ENCODE peak calls at places on chromosomes 5 and 9, in six cellular contexts. K, Q, V, P, U and A are unnamed samples.

GRCh38 chr5:80408475-80408875 is 611 bp downstream of the ZFYVE16 start:
- DNase-seq in K (peak), Q (peak), V (peak), P (no peak), U (no peak), A (no peak)

GRCh38 chr5:87627360-87627759 is 214.6 kb upstream of the CCNH start:
- DNase-seq in K (no peak), Q (no peak), V (no peak), P (no peak), U (no peak), A (no peak)

GRCh38 chr5:8729437-8729836 is 816.4 kb downstream of the SEMA5A start:
- DNase-seq in K (no peak), Q (no peak), V (no peak), P (no peak), U (no peak), A (no peak)

GRCh38 chr5:7856855-7857254 is 5.9 kb upstream of the CFAP90 start:
- DNase-seq in K (peak), Q (peak), V (no peak), P (peak), U (no peak), A (no peak)

GRCh38 chr9:120966005-120966369 is 39.4 kb upstream of the TRAF1 start:
- DNase-seq in K (no peak), Q (no peak), V (no peak), P (no peak), U (no peak), A (no peak)

GRCh38 chr5:122152266-122152900 is 23.0 kb downstream of the ZNF474 start:
- DNase-seq in K (no peak), Q (no peak), V (no peak), P (no peak), U (no peak), A (no peak)

GRCh38 chr9:128124873-128125574 is 2.5 kb downstream of the PTGES2 start:
- DNase-seq in K (no peak), Q (peak), V (no peak), P (peak), U (peak), A (no peak)

GRCh38 chr5:54895816-54896341 is 89.5 kb downstream of the ESM1 start:
- DNase-seq in K (no peak), Q (peak), V (no peak), P (no peak), U (no peak), A (no peak)

GRCh38 chr9:102205251-102205650 is 466.8 kb upstream of the GRIN3A start:
- DNase-seq in K (no peak), Q (no peak), V (no peak), P (no peak), U (no peak), A (no peak)

DNA sequence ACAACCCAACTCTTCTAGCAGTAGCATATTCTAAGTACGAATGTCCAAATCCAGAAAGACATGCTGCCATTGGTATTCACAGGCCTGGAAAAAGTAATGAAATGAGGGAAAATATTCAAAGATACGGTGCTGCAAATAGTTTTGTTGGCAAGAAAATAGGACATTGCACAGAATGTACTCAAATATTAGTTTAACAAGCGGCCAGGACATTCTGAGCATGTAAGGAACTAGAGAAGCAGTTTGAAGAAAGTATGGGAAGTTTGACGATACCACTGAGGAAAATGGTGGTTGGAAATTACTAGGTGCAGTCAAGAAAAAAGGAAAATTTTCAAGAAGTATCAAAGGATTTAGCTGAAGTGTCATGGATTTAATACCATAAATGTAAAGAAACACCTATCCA is 468.0 kb upstream of the GRIN3A start:
- DNase-seq in K (no peak), Q (no peak), V (no peak), P (no peak), U (no peak), A (no peak)
- TF ChIP-seq POLR2AphosphoS5 in K (no peak), Q (no peak), V (no peak), P (no peak), U (no peak), A (no peak)

GRCh38 chr5:150642991-150643710 is 2.7 kb downstream of the SYNPO start:
- DNase-seq in K (no peak), Q (no peak), V (no peak), P (no peak), U (no peak), A (no peak)

GRCh38 chr5:150645070-150645700 is 4.7 kb downstream of the SYNPO start:
- DNase-seq in K (no peak), Q (no peak), V (no peak), P (no peak), U (no peak), A (no peak)

GRCh38 chr5:150642567-150642927 is 2.1 kb downstream of the SYNPO start:
- DNase-seq in K (no peak), Q (peak), V (no peak), P (no peak), U (no peak), A (no peak)

GRCh38 chr5:150644496-150644895 is 4.0 kb downstream of the SYNPO start:
- DNase-seq in K (no peak), Q (peak), V (no peak), P (no peak), U (no peak), A (no peak)

GRCh38 chr5:150644058-150644457 is 3.6 kb downstream of the SYNPO start:
- DNase-seq in K (no peak), Q (no peak), V (no peak), P (no peak), U (no peak), A (no peak)
- TF ChIP-seq TAF1 in K (no peak), Q (no peak), V (no peak), P (no peak), U (no peak), A (no peak)

DNA sequence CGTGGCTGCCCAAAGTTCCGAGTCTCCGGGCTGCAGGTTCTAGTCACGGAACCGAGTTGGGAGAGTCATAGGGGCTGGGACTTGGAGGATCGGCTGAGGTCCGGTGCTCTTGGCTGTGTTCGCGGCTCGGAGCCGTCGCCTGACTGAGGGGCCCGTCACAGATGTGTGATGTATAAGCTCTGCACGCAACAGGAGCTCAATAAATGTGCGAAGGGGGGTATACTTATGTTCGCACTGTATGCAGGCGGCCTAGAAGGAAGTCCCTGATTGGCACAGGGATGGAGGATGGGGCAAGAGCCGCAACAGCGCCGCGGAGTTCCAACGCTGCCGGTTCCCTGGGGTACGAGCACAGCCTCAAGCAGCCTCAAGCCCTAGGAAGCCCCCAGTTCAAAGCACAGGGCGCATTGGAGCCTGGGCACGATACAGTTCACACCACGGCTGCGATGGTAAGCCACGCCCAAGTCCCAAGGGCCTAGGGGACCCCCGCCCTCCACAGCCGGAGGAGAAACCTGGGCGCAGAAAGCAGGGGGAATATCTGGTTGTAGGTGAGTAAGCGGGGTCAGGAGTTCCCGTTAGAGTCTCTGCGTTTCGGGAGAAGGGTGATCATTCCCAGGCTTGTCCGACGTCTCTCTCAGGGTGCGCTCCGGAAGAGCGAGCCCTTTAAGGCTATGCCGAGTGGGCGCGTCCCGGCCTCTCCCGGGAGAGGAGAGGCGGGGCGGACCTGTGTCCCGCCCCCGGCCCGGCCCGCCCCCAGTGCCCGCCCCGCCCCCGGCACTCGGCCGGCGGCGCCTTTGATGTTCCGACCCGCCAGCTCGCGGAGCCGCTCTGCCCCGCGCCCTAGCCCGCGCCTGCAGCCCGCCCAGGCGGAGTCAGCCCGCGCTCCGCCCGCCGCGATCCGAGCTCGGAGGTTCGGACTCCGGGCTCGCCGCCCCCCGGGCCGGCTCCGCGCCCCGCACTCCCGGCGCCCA is at the start of gene TCF7:
- DNase-seq in K (peak), Q (peak), V (peak), P (peak), U (no peak), A (peak)
- TF ChIP-seq POLR2A in K (peak), Q (peak), V (no peak), P (no peak), U (peak), A (peak)

DNA sequence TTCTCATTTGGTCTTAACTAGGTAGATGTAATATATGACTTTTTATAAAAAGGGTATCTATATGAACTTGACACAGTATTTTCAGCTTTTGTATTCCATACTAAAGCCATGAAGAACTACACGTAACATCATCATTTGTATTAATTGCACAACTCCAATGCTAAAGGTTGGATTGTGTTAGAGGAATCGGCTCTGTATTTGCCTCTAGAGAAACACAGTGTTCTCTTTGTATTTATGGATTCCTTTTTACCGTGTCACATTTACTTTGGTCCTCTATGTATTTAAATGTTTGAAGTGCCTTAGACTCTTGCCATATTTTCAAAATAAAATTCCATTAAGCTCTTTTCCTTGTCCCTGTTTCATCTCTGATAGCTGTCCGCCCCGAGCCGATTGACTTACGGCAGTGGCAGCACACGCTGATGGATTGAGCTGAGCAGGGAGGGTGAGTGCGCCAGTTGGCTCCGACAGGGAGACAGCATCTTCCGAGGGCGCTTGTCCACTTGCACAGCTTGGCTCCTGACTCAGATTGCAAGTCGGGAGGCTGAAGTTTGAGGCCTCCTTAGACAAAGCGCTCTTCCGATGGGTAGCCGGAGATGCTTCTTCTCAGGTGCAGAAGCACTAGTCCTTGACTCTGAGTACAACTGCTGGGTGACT is 95.6 kb upstream of the DMRT1 start:
- DNase-seq in K (no peak), Q (peak), V (no peak), P (no peak), U (no peak), A (no peak)
- TF ChIP-seq POLR2AphosphoS5 in K (no peak), Q (no peak), V (no peak), P (no peak), U (no peak), A (no peak)

DNA sequence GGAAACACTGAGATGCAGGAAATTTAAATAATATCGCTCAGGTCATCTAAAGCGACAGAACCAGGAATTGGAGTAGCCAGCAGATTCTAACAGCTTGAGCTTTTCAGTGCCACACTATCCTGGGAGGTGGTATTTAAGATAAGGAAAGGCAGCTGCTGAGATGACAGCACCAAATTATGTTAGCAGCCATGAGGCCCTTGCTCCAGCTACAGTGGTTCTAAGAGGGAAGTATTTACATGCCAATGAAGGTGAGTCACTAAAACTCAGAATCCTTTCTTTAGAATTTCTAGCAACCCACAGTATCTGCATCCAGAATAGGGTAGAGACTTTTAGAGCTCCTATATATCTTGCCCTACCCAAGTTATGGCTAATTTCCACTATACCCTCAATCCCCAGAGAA is 127.0 kb upstream of the VLDLR start:
- DNase-seq in K (no peak), Q (no peak), V (no peak), P (no peak), U (no peak), A (no peak)
- TF ChIP-seq TAF1 in K (no peak), Q (no peak), V (no peak), P (no peak), U (no peak), A (no peak)

GRCh38 chr9:136364369-136364748 is 815 bp upstream of the DNLZ start:
- DNase-seq in K (no peak), Q (no peak), V (no peak), P (no peak), U (no peak), A (no peak)

GRCh38 chr9:136367296-136368145 is 4.0 kb upstream of the DNLZ start:
- DNase-seq in K (no peak), Q (no peak), V (no peak), P (no peak), U (no peak), A (no peak)

GRCh38 chr9:136364942-136365774 is 1.6 kb upstream of the DNLZ start:
- DNase-seq in K (peak), Q (no peak), V (no peak), P (no peak), U (no peak), A (no peak)

GRCh38 chr9:136366826-136367225 is 3.3 kb upstream of the DNLZ start:
- DNase-seq in K (no peak), Q (no peak), V (no peak), P (no peak), U (no peak), A (no peak)

GRCh38 chr9:136365775-136366223 is 2.3 kb upstream of the DNLZ start:
- DNase-seq in K (no peak), Q (no peak), V (no peak), P (no peak), U (no peak), A (no peak)
- TF ChIP-seq POLR2A in K (no peak), Q (no peak), V (no peak), P (no peak), U (no peak), A (no peak)

GRCh38 chr5:142360607-142361120 is 35.8 kb upstream of the SPRY4 start:
- DNase-seq in K (no peak), Q (peak), V (no peak), P (no peak), U (no peak), A (no peak)

GRCh38 chr5:142366007-142366406 is 41.2 kb upstream of the SPRY4 start:
- DNase-seq in K (no peak), Q (no peak), V (no peak), P (no peak), U (no peak), A (no peak)

GRCh38 chr5:142360051-142360498 is 35.3 kb upstream of the SPRY4 start:
- DNase-seq in K (no peak), Q (peak), V (no peak), P (no peak), U (no peak), A (no peak)

GRCh38 chr5:142364251-142365145 is 39.7 kb upstream of the SPRY4 start:
- DNase-seq in K (peak), Q (no peak), V (no peak), P (no peak), U (no peak), A (peak)

GRCh38 chr5:142363619-142363963 is 38.8 kb upstream of the SPRY4 start:
- DNase-seq in K (no peak), Q (no peak), V (no peak), P (no peak), U (no peak), A (no peak)
- TF ChIP-seq POLR2AphosphoS5 in K (no peak), Q (no peak), V (no peak), P (no peak), U (no peak), A (no peak)